ENCODE peak calls at places on chromosomes 7 and 10, in eight cellular contexts. One of them, this sample, is unnamed.

GRCh38 chr10:86900955-86901354 is 56.5 kb downstream of the MMRN2 start:
- DNase-seq in esophagus muscularis mucosa: peak; percentile 92
- DNase-seq in tibial nerve: no peak
- DNase-seq in HepG2: no peak
- DNase-seq in transverse colon: peak; percentile 26
- DNase-seq in ovary: peak; percentile 66
- DNase-seq in A549: no peak
- DNase-seq in K562: no peak
- DNase-seq in this sample: peak; percentile 75

GRCh38 chr10:70306168-70306705 is 22.4 kb upstream of the NPFFR1 start:
- DNase-seq in transverse colon: no peak
- DNase-seq in HepG2: no peak
- DNase-seq in tibial nerve: no peak
- DNase-seq in A549: no peak
- DNase-seq in ovary: no peak
- DNase-seq in esophagus muscularis mucosa: no peak
- DNase-seq in K562: no peak
- DNase-seq in this sample: no peak

GRCh38 chr10:85618841-85619240 is 747.8 kb downstream of the GRID1 start:
- DNase-seq in esophagus muscularis mucosa: no peak
- DNase-seq in HepG2: no peak
- DNase-seq in tibial nerve: no peak
- DNase-seq in A549: no peak
- DNase-seq in K562: no peak
- DNase-seq in transverse colon: no peak
- DNase-seq in ovary: no peak
- DNase-seq in this sample: no peak

GRCh38 chr10:16856567-16856966 is 39.3 kb upstream of the RSU1 start:
- DNase-seq in ovary: no peak
- DNase-seq in HepG2: no peak
- DNase-seq in K562: no peak
- DNase-seq in transverse colon: no peak
- DNase-seq in esophagus muscularis mucosa: no peak
- DNase-seq in tibial nerve: no peak
- DNase-seq in A549: no peak
- DNase-seq in this sample: no peak

GRCh38 chr7:7707756-7708310 is 10.6 kb downstream of the RPA3 start:
- DNase-seq in esophagus muscularis mucosa: no peak
- DNase-seq in transverse colon: no peak
- DNase-seq in K562: no peak
- DNase-seq in tibial nerve: no peak
- DNase-seq in ovary: no peak
- DNase-seq in A549: no peak
- DNase-seq in HepG2: peak; percentile 43
- DNase-seq in this sample: no peak

GRCh38 chr10:115827180-115827579 is 445.8 kb downstream of the GFRA1 start:
- DNase-seq in esophagus muscularis mucosa: no peak
- DNase-seq in ovary: no peak
- DNase-seq in HepG2: no peak
- DNase-seq in tibial nerve: no peak
- DNase-seq in A549: no peak
- DNase-seq in K562: no peak
- DNase-seq in transverse colon: no peak
- DNase-seq in this sample: no peak

GRCh38 chr10:51124852-51125251 is 50.6 kb downstream of the PRKG1 start:
- DNase-seq in tibial nerve: no peak
- DNase-seq in HepG2: no peak
- DNase-seq in K562: no peak
- DNase-seq in ovary: no peak
- DNase-seq in A549: no peak
- DNase-seq in esophagus muscularis mucosa: no peak
- DNase-seq in transverse colon: no peak
- DNase-seq in this sample: no peak

GRCh38 chr10:49242604-49243003 is 54.4 kb upstream of the TMEM273 start:
- DNase-seq in ovary: no peak
- DNase-seq in transverse colon: no peak
- DNase-seq in K562: no peak
- DNase-seq in tibial nerve: no peak
- DNase-seq in A549: no peak
- DNase-seq in esophagus muscularis mucosa: peak; percentile 83
- DNase-seq in HepG2: no peak
- DNase-seq in this sample: no peak

GRCh38 chr7:101303102-101303701 is 18.4 kb downstream of the IFT22 start:
- DNase-seq in esophagus muscularis mucosa: no peak
- DNase-seq in A549: no peak
- DNase-seq in transverse colon: no peak
- DNase-seq in tibial nerve: no peak
- DNase-seq in HepG2: no peak
- DNase-seq in ovary: no peak
- DNase-seq in K562: no peak
- DNase-seq in this sample: no peak

GRCh38 chr10:62577666-62578291 is 203.6 kb downstream of the ZNF365 start:
- DNase-seq in esophagus muscularis mucosa: peak; percentile 29
- DNase-seq in HepG2: no peak
- DNase-seq in K562: no peak
- DNase-seq in A549: no peak
- DNase-seq in tibial nerve: no peak
- DNase-seq in ovary: no peak
- DNase-seq in transverse colon: no peak
- DNase-seq in this sample: no peak

GRCh38 chr7:130994378-130995115 is 260.5 kb upstream of the KLF14 start:
- DNase-seq in tibial nerve: peak; percentile 55
- DNase-seq in ovary: peak; percentile 83
- DNase-seq in A549: no peak
- DNase-seq in esophagus muscularis mucosa: peak; percentile 82
- DNase-seq in HepG2: no peak
- DNase-seq in transverse colon: peak; percentile 58
- DNase-seq in K562: no peak
- DNase-seq in this sample: no peak

GRCh38 chr7:39016609-39017008 is 38.9 kb downstream of the POU6F2 start:
- DNase-seq in tibial nerve: no peak
- DNase-seq in A549: no peak
- DNase-seq in esophagus muscularis mucosa: no peak
- DNase-seq in transverse colon: peak; percentile 7
- DNase-seq in ovary: no peak
- DNase-seq in HepG2: peak; percentile 1
- DNase-seq in K562: no peak
- DNase-seq in this sample: peak; percentile 80

GRCh38 chr10:102593074-102593803 is 51.0 kb upstream of the TRIM8 start:
- DNase-seq in ovary: no peak
- DNase-seq in esophagus muscularis mucosa: no peak
- DNase-seq in A549: no peak
- DNase-seq in HepG2: peak; percentile 61
- DNase-seq in tibial nerve: no peak
- DNase-seq in K562: peak; percentile 15
- DNase-seq in transverse colon: no peak
- DNase-seq in this sample: peak; percentile 46

GRCh38 chr7:157515342-157516041 is 178.7 kb downstream of the DNAJB6 start:
- DNase-seq in HepG2: no peak
- DNase-seq in tibial nerve: no peak
- DNase-seq in A549: no peak
- DNase-seq in K562: no peak
- DNase-seq in transverse colon: no peak
- DNase-seq in ovary: no peak
- DNase-seq in esophagus muscularis mucosa: no peak
- DNase-seq in this sample: peak; percentile 53

GRCh38 chr7:143909863-143910262 is 7.9 kb upstream of the TCAF1 start:
- DNase-seq in K562: no peak
- DNase-seq in esophagus muscularis mucosa: no peak
- DNase-seq in ovary: no peak
- DNase-seq in A549: no peak
- DNase-seq in tibial nerve: no peak
- DNase-seq in transverse colon: no peak
- DNase-seq in HepG2: no peak
- DNase-seq in this sample: no peak

GRCh38 chr10:71747039-71747807 is 26.1 kb downstream of the VSIR start:
- DNase-seq in esophagus muscularis mucosa: no peak
- DNase-seq in tibial nerve: no peak
- DNase-seq in transverse colon: no peak
- DNase-seq in HepG2: no peak
- DNase-seq in K562: no peak
- DNase-seq in A549: no peak
- DNase-seq in ovary: peak; percentile 33
- DNase-seq in this sample: no peak

GRCh38 chr10:73414230-73414981 is 548 bp upstream of the ANXA7 start:
- DNase-seq in HepG2: no peak
- DNase-seq in A549: no peak
- DNase-seq in ovary: no peak
- DNase-seq in transverse colon: peak; percentile 48
- DNase-seq in tibial nerve: no peak
- DNase-seq in K562: no peak
- DNase-seq in esophagus muscularis mucosa: no peak
- DNase-seq in this sample: no peak

GRCh38 chr10:29105516-29106215 is 183.2 kb upstream of the LYZL1 start:
- DNase-seq in A549: peak; percentile 81
- DNase-seq in esophagus muscularis mucosa: no peak
- DNase-seq in ovary: no peak
- DNase-seq in K562: no peak
- DNase-seq in transverse colon: no peak
- DNase-seq in tibial nerve: no peak
- DNase-seq in HepG2: peak; percentile 4
- DNase-seq in this sample: no peak

GRCh38 chr10:133127291-133128125 is 32.5 kb upstream of the KNDC1 start:
- DNase-seq in ovary: peak; percentile 26
- DNase-seq in A549: peak; percentile 54
- DNase-seq in HepG2: no peak
- DNase-seq in transverse colon: peak; percentile 7
- DNase-seq in K562: peak; percentile 90
- DNase-seq in esophagus muscularis mucosa: no peak
- DNase-seq in tibial nerve: no peak
- DNase-seq in this sample: peak; percentile 16

GRCh38 chr7:136399378-136399777 is 422.2 kb upstream of the MTPN start:
- DNase-seq in transverse colon: no peak
- DNase-seq in K562: no peak
- DNase-seq in ovary: no peak
- DNase-seq in A549: no peak
- DNase-seq in esophagus muscularis mucosa: no peak
- DNase-seq in HepG2: no peak
- DNase-seq in tibial nerve: no peak
- DNase-seq in this sample: no peak

GRCh38 chr10:125812128-125812527 is 10.9 kb downstream of the UROS start:
- DNase-seq in transverse colon: no peak
- DNase-seq in HepG2: no peak
- DNase-seq in ovary: no peak
- DNase-seq in A549: peak; percentile 22
- DNase-seq in esophagus muscularis mucosa: no peak
- DNase-seq in K562: no peak
- DNase-seq in tibial nerve: no peak
- DNase-seq in this sample: no peak

GRCh38 chr7:151837285-151838042 is 39.5 kb downstream of the PRKAG2 start:
- DNase-seq in esophagus muscularis mucosa: no peak
- DNase-seq in ovary: no peak
- DNase-seq in K562: no peak
- DNase-seq in transverse colon: no peak
- DNase-seq in A549: no peak
- DNase-seq in HepG2: no peak
- DNase-seq in tibial nerve: no peak
- DNase-seq in this sample: no peak
- TF ChIP-seq EP300 in esophagus muscularis mucosa: no peak
- TF ChIP-seq EP300 in ovary: no peak
- TF ChIP-seq EP300 in K562: no peak
- TF ChIP-seq EP300 in transverse colon: no peak
- TF ChIP-seq EP300 in A549: no peak
- TF ChIP-seq EP300 in HepG2: no peak
- TF ChIP-seq EP300 in tibial nerve: no peak
- TF ChIP-seq EP300 in this sample: no peak

GRCh38 chr10:64376169-64376568 is 855.0 kb downstream of the REEP3 start:
- DNase-seq in A549: no peak
- DNase-seq in HepG2: no peak
- DNase-seq in ovary: no peak
- DNase-seq in K562: no peak
- DNase-seq in esophagus muscularis mucosa: no peak
- DNase-seq in transverse colon: no peak
- DNase-seq in tibial nerve: no peak
- DNase-seq in this sample: no peak

GRCh38 chr10:64385355-64385754 is 864.2 kb downstream of the REEP3 start:
- DNase-seq in transverse colon: no peak
- DNase-seq in A549: no peak
- DNase-seq in tibial nerve: no peak
- DNase-seq in K562: no peak
- DNase-seq in HepG2: no peak
- DNase-seq in esophagus muscularis mucosa: no peak
- DNase-seq in ovary: no peak
- DNase-seq in this sample: no peak

DNA sequence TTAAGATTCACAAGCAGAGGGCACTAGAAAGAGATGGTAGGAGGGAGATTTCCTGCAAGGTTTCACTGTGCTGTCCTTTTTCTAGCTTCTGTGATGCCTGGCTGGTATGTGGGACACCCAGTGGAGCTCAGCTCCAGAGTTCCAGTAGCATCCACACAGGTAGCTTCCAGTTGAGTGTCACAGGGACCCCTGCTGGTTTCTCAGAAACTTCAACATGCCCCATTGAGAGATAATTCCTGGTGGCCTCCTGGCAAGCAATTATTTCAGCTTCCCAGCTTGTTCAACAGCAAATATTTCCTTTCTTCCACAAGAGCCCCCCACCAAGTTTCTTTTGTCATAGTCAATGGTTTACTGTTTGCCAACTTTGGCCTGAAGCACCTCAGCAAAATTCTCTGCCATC is 858.7 kb downstream of the REEP3 start:
- DNase-seq in tibial nerve: no peak
- DNase-seq in transverse colon: peak; percentile 18
- DNase-seq in A549: peak; percentile 9
- DNase-seq in K562: no peak
- DNase-seq in esophagus muscularis mucosa: no peak
- DNase-seq in ovary: no peak
- DNase-seq in HepG2: peak; percentile 27
- DNase-seq in this sample: no peak
- TF ChIP-seq POLR2A in tibial nerve: no peak
- TF ChIP-seq POLR2A in transverse colon: no peak
- TF ChIP-seq POLR2A in A549: no peak
- TF ChIP-seq POLR2A in K562: no peak
- TF ChIP-seq POLR2A in esophagus muscularis mucosa: no peak
- TF ChIP-seq POLR2A in ovary: no peak
- TF ChIP-seq POLR2A in HepG2: no peak
- TF ChIP-seq POLR2A in this sample: no peak

DNA sequence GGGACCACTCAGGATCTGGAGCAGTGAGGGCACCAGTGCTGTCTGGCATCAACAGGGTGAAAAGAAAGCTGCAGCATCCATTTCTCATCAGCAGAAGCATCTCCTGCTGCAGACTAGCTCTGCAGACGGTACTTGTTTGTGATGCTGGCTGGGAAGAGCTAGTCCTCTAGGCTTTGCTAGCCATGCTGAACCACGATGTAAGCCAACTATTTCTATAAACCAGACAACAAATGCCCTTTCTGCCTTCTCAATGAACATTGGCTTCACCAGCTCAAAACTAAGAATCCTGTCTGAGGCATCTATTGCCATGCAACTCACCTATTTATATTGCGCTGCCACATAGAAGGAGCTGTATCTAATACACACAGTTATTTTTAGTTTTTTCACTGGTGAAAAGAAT is 65.6 kb downstream of the CTTNBP2 start:
- DNase-seq in esophagus muscularis mucosa: no peak
- DNase-seq in transverse colon: no peak
- DNase-seq in tibial nerve: no peak
- DNase-seq in K562: no peak
- DNase-seq in ovary: no peak
- DNase-seq in HepG2: no peak
- DNase-seq in A549: no peak
- DNase-seq in this sample: no peak
- H3K4me1 ChIP-seq in esophagus muscularis mucosa: peaks cover 21% of the 10 kb centered on the region
- H3K4me1 ChIP-seq in transverse colon: no peaks in the 10 kb centered on the region
- H3K4me1 ChIP-seq in tibial nerve: no peaks in the 10 kb centered on the region
- H3K4me1 ChIP-seq in K562: no peaks in the 10 kb centered on the region
- H3K4me1 ChIP-seq in ovary: no peaks in the 10 kb centered on the region
- H3K4me1 ChIP-seq in HepG2: no peaks in the 10 kb centered on the region
- H3K4me1 ChIP-seq in A549: no peaks in the 10 kb centered on the region
- H3K4me1 ChIP-seq in this sample: no peaks in the 10 kb centered on the region

GRCh38 chr10:114393482-114393881 is 10.8 kb downstream of the AFAP1L2 start:
- DNase-seq in A549: no peak
- DNase-seq in transverse colon: no peak
- DNase-seq in ovary: no peak
- DNase-seq in K562: no peak
- DNase-seq in tibial nerve: peak; percentile 42
- DNase-seq in esophagus muscularis mucosa: no peak
- DNase-seq in HepG2: no peak
- DNase-seq in this sample: no peak
- TF ChIP-seq EP300 in A549: no peak
- TF ChIP-seq EP300 in transverse colon: no peak
- TF ChIP-seq EP300 in ovary: no peak
- TF ChIP-seq EP300 in K562: no peak
- TF ChIP-seq EP300 in tibial nerve: no peak
- TF ChIP-seq EP300 in esophagus muscularis mucosa: no peak
- TF ChIP-seq EP300 in HepG2: no peak
- TF ChIP-seq EP300 in this sample: no peak